ENCODE peak calls at places on chromosome 22, in ten cellular contexts. A is Calu3; O is M059J; I is Caco-2; M is bronchial epithelial cell; F is anterior cingulate cortex; Q is HCEC 1CT; P is right cardiac atrium; V is naive thymus-derived CD4-positive, alpha-beta T cell; N is NCI-H1092 treated with DMSO at 0.1 percent for 48 hours. L is an unnamed sample.

GRCh38 chr22:26466196-26466595 is 17.4 kb downstream of the HPS4 start:
- DNase-seq in A (no peak), O (no peak), I (no peak), M (no peak), F (peak), Q (no peak), P (no peak), V (no peak), N (no peak), L (no peak)

GRCh38 chr22:47781427-47782111 is 1019.1 kb downstream of the TBC1D22A start:
- DNase-seq in A (no peak), O (no peak), I (no peak), M (no peak), F (no peak), Q (no peak), P (no peak), V (no peak), N (no peak), L (no peak)

GRCh38 chr22:28629420-28630184 is 50.0 kb downstream of the TTC28 start:
- DNase-seq in A (no peak), O (no peak), I (no peak), M (peak), F (no peak), Q (peak), P (no peak), V (no peak), N (no peak), L (no peak)

GRCh38 chr22:33210129-33210784 is 152.1 kb upstream of the SYN3 start:
- DNase-seq in A (peak), O (peak), I (peak), M (peak), F (no peak), Q (peak), P (no peak), V (peak), N (peak), L (no peak)

GRCh38 chr22:27137809-27138400 is 480.5 kb downstream of the MIAT start:
- DNase-seq in A (no peak), O (no peak), I (no peak), M (no peak), F (no peak), Q (no peak), P (peak), V (no peak), N (no peak), L (no peak)

GRCh38 chr22:49297871-49298721 is 529.6 kb downstream of the BRD1 start:
- DNase-seq in A (no peak), O (no peak), I (no peak), M (no peak), F (no peak), Q (no peak), P (peak), V (no peak), N (no peak), L (no peak)

GRCh38 chr22:45742866-45743450 is 71.3 kb downstream of the ATXN10 start:
- DNase-seq in A (peak), O (peak), I (peak), M (peak), F (no peak), Q (peak), P (no peak), V (no peak), N (no peak), L (no peak)

GRCh38 chr22:23604939-23605712 is 25.0 kb upstream of the IGLL1 start:
- DNase-seq in A (no peak), O (no peak), I (peak), M (no peak), F (no peak), Q (no peak), P (no peak), V (no peak), N (no peak), L (no peak)

GRCh38 chr22:37431811-37432707 is 4.8 kb upstream of the ELFN2 start:
- DNase-seq in A (peak), O (peak), I (peak), M (peak), F (no peak), Q (peak), P (no peak), V (no peak), N (no peak), L (no peak)

GRCh38 chr22:45073064-45073463 is 63.3 kb upstream of the PHF21B start:
- DNase-seq in A (no peak), O (no peak), I (no peak), M (peak), F (no peak), Q (no peak), P (no peak), V (no peak), N (no peak), L (no peak)

GRCh38 chr22:25666308-25666707 is 75.7 kb upstream of the MYO18B start:
- DNase-seq in A (no peak), O (no peak), I (peak), M (no peak), F (no peak), Q (no peak), P (peak), V (no peak), N (no peak), L (no peak)

GRCh38 chr22:49005557-49005956 is 822.1 kb downstream of the BRD1 start:
- DNase-seq in A (no peak), O (no peak), I (no peak), M (no peak), F (no peak), Q (no peak), P (no peak), V (no peak), N (no peak), L (no peak)

GRCh38 chr22:32830473-32830872 is 29.0 kb downstream of the TIMP3 start:
- DNase-seq in A (no peak), O (no peak), I (no peak), M (no peak), F (no peak), Q (no peak), P (peak), V (no peak), N (no peak), L (no peak)

GRCh38 chr22:40364431-40364830 is 6.0 kb upstream of the SGSM3 start:
- DNase-seq in A (no peak), O (no peak), I (no peak), M (no peak), F (no peak), Q (no peak), P (no peak), V (no peak), N (no peak), L (no peak)

GRCh38 chr22:44193537-44193896 is 12.8 kb downstream of the PARVG start:
- DNase-seq in A (no peak), O (peak), I (no peak), M (peak), F (no peak), Q (no peak), P (no peak), V (no peak), N (no peak), L (no peak)

GRCh38 chr22:36143066-36143815 is 17.3 kb downstream of the APOL3 start:
- DNase-seq in A (no peak), O (no peak), I (no peak), M (no peak), F (no peak), Q (no peak), P (no peak), V (no peak), N (no peak), L (no peak)

GRCh38 chr22:22113701-22114100 is 130.9 kb upstream of the VPREB1 start:
- DNase-seq in A (no peak), O (no peak), I (no peak), M (no peak), F (no peak), Q (no peak), P (no peak), V (no peak), N (no peak), L (no peak)

GRCh38 chr22:28594784-28595324 is 84.8 kb downstream of the TTC28 start:
- DNase-seq in A (no peak), O (peak), I (no peak), M (peak), F (no peak), Q (peak), P (no peak), V (peak), N (peak), L (no peak)

GRCh38 chr22:49569286-49570031 is 258.2 kb downstream of the BRD1 start:
- DNase-seq in A (no peak), O (no peak), I (peak), M (no peak), F (no peak), Q (no peak), P (peak), V (no peak), N (no peak), L (no peak)

GRCh38 chr22:41902932-41903421 is 11.9 kb downstream of the SHISA8 start:
- DNase-seq in A (no peak), O (no peak), I (no peak), M (no peak), F (no peak), Q (no peak), P (peak), V (no peak), N (peak), L (no peak)

GRCh38 chr22:33325232-33326004 is 267.2 kb upstream of the SYN3 start:
- DNase-seq in A (peak), O (no peak), I (no peak), M (peak), F (no peak), Q (no peak), P (no peak), V (no peak), N (peak), L (no peak)

GRCh38 chr22:33350391-33350955 is 292.3 kb upstream of the SYN3 start:
- DNase-seq in A (no peak), O (no peak), I (no peak), M (no peak), F (no peak), Q (no peak), P (no peak), V (no peak), N (no peak), L (no peak)

GRCh38 chr22:46587067-46587471 is 33.1 kb upstream of the GRAMD4 start:
- DNase-seq in A (no peak), O (no peak), I (no peak), M (no peak), F (no peak), Q (no peak), P (peak), V (no peak), N (no peak), L (no peak)

GRCh38 chr22:44109417-44109816 is 71.3 kb upstream of the PARVG start:
- DNase-seq in A (no peak), O (no peak), I (no peak), M (no peak), F (no peak), Q (no peak), P (no peak), V (no peak), N (no peak), L (no peak)

GRCh38 chr22:45296628-45297297 is 12.0 kb downstream of the UPK3A start:
- DNase-seq in A (no peak), O (no peak), I (no peak), M (no peak), F (no peak), Q (no peak), P (no peak), V (peak), N (no peak), L (no peak)

GRCh38 chr22:37563153-37564081 is 3.1 kb downstream of the CDC42EP1 start:
- DNase-seq in A (peak), O (peak), I (peak), M (peak), F (peak), Q (peak), P (peak), V (no peak), N (no peak), L (peak)